ENCODE peak calls at places on chromosomes 16 and 17, in six cellular contexts. L is neural crest cell, A is fibroblast of pulmonary artery, U is sigmoid colon, E is PC-9, D is cardiac muscle cell. F is an unnamed sample.

GRCh38 chr17:45734598-45734997 is 49.5 kb upstream of the CRHR1 start:
- DNase-seq in L (no peak), A (no peak), U (no peak), E (no peak), D (no peak), F (no peak)

GRCh38 chr16:67844441-67844840 is 2.3 kb upstream of the NUTF2 start:
- DNase-seq in L (no peak), A (peak; percentile 33), U (no peak), E (no peak), D (no peak), F (no peak)

GRCh38 chr16:64416232-64417010 is 705.4 kb downstream of the CDH11 start:
- DNase-seq in L (no peak), A (peak; percentile 52), U (no peak), E (no peak), D (no peak), F (no peak)

GRCh38 chr17:50559674-50560184 is 786 bp upstream of the CACNA1G start:
- DNase-seq in L (peak; percentile 37), A (peak; percentile 46), U (peak; percentile 89), E (no peak), D (peak; percentile 81), F (no peak)

GRCh38 chr17:28426081-28426519 is 20.1 kb upstream of the SLC46A1 start:
- DNase-seq in L (peak; percentile 37), A (no peak), U (no peak), E (no peak), D (peak; percentile 14), F (peak; percentile 82)

GRCh38 chr17:58313815-58314705 is 14.5 kb downstream of the TSPOAP1 start:
- DNase-seq in L (no peak), A (no peak), U (no peak), E (no peak), D (no peak), F (peak; percentile 38)

GRCh38 chr16:21265104-21265825 is 12.8 kb downstream of the CRYM start:
- DNase-seq in L (no peak), A (no peak), U (no peak), E (no peak), D (no peak), F (no peak)

GRCh38 chr16:57764341-57765159 is 29.0 kb downstream of the KATNB1 start:
- DNase-seq in L (no peak), A (peak; percentile 77), U (no peak), E (peak; percentile 78), D (no peak), F (no peak)

GRCh38 chr16:57871457-57871856 is 69.2 kb upstream of the KIFC3 start:
- DNase-seq in L (no peak), A (peak; percentile 53), U (no peak), E (peak; percentile 82), D (no peak), F (no peak)

GRCh38 chr16:26016989-26017388 is 325.2 kb downstream of the HS3ST4 start:
- DNase-seq in L (no peak), A (no peak), U (no peak), E (no peak), D (no peak), F (no peak)

GRCh38 chr16:67647681-67648080 is 2.7 kb downstream of the CARMIL2 start:
- DNase-seq in L (no peak), A (no peak), U (no peak), E (no peak), D (no peak), F (no peak)

GRCh38 chr17:17128476-17129075 is 77.6 kb downstream of the PLD6 start:
- DNase-seq in L (no peak), A (no peak), U (no peak), E (no peak), D (no peak), F (no peak)

GRCh38 chr17:17131876-17132275 is 74.3 kb downstream of the PLD6 start:
- DNase-seq in L (no peak), A (no peak), U (no peak), E (no peak), D (no peak), F (no peak)

GRCh38 chr17:17129466-17129865 is 76.7 kb downstream of the PLD6 start:
- DNase-seq in L (no peak), A (no peak), U (no peak), E (peak; percentile 44), D (no peak), F (no peak)

GRCh38 chr17:17127730-17128291 is 78.3 kb downstream of the PLD6 start:
- DNase-seq in L (no peak), A (no peak), U (no peak), E (no peak), D (no peak), F (no peak)

GRCh38 chr17:17130077-17130844 is 75.9 kb downstream of the PLD6 start:
- DNase-seq in L (no peak), A (no peak), U (no peak), E (no peak), D (no peak), F (no peak)
- TF ChIP-seq CTCF in L (no peak), A (no peak), U (no peak), E (no peak), D (no peak), F (no peak)

GRCh38 chr16:52526429-52526828 is 20.5 kb downstream of the TOX3 start:
- DNase-seq in L (no peak), A (no peak), U (no peak), E (no peak), D (no peak), F (no peak)
- TF ChIP-seq CTCF in L (no peak), A (no peak), U (no peak), E (no peak), D (no peak), F (no peak)

DNA sequence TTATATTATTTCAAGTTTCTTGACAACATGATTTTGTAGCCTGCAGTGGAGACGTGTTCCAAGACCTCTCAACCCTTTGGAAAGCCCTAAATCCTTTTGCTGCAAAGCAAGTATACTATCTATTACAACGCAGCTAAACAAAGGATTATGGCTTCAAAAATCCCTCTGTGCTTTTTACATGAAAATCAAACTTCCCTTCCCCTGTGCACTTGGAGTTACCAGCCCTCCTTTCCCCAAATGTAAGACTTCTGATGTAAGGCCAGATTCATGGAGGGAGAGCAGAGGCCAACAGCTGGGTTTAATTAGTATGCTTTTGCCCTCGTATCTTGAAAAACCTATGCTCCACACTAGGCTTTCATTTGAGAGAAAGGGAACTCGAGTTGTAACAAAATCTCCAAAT is 77.6 kb upstream of the SMIM36 start:
- DNase-seq in L (no peak), A (no peak), U (no peak), E (no peak), D (no peak), F (no peak)
- TF ChIP-seq CTCF in L (no peak), A (no peak), U (no peak), E (no peak), D (no peak), F (no peak)

GRCh38 chr16:87543436-87544191 is 50.8 kb upstream of the ZCCHC14 start:
- DNase-seq in L (no peak), A (no peak), U (no peak), E (no peak), D (no peak), F (no peak)
- TF ChIP-seq CTCF in L (no peak), A (no peak), U (no peak), E (no peak), D (peak; percentile 14), F (no peak)

GRCh38 chr17:40303009-40303657 is 5.8 kb upstream of the RARA start:
- DNase-seq in L (peak; percentile 53), A (peak; percentile 83), U (no peak), E (peak; percentile 48), D (no peak), F (no peak)

GRCh38 chr17:40295471-40296457 is 8.1 kb downstream of the CDC6 start:
- DNase-seq in L (no peak), A (no peak), U (no peak), E (no peak), D (no peak), F (no peak)

GRCh38 chr17:40297511-40297910 is 9.8 kb downstream of the CDC6 start:
- DNase-seq in L (no peak), A (no peak), U (no peak), E (no peak), D (no peak), F (no peak)

GRCh38 chr17:40301315-40301714 is 7.7 kb upstream of the RARA start:
- DNase-seq in L (no peak), A (no peak), U (no peak), E (no peak), D (no peak), F (no peak)

GRCh38 chr17:40298726-40299125 is 10.3 kb upstream of the RARA start:
- DNase-seq in L (no peak), A (peak; percentile 49), U (no peak), E (no peak), D (no peak), F (no peak)
- TF ChIP-seq CTCF in L (no peak), A (no peak), U (no peak), E (no peak), D (no peak), F (no peak)

DNA sequence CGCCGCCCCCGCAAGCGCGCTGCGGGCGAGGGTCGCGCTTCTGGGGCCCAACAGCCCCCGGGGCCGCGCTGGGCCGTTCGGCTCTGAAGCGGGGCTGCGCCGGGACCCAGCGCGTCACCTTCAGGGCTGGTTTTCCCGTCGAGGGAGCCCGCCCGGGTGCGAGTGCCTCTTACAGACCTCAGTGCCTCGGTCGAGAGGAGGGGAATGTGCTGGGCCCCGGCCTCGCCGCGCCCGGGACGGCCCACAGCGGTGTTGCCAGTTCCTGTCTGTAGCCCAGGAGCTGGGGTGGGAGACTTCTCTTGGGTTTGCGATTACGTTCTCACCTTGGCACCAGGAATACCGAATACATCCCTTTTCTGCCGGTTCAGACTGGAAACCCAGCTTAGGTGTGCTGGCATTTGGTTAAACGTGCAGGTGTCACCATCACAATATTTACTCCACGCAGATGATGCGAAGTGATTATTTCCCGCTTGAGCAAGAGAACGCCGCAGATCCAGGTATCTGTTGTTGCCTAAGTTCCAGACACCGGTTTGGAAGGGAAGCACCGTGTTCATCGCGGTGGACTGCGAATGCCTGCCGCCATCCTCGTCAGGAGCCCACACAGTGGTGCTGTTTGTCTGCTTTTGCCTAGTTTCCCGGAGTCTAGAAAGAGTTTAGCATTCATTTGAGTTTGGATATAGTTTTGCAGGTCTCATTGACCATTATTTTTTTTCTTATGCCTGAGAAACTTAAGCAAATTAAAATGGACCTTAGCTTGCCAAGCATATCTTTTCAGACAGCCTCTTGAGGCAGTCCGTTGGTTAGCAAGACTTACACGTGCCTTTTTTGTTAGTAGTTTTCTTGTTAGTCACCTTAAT is 915 bp downstream of the MAP1LC3B start:
- DNase-seq in L (peak; percentile 29), A (peak; percentile 47), U (peak; percentile 82), E (peak; percentile 42), D (peak; percentile 65), F (no peak)
- TF ChIP-seq CTCF in L (no peak), A (peak; percentile 31), U (no peak), E (no peak), D (peak; percentile 35), F (peak; percentile 54)